ENCODE peak calls at places on chromosomes 1 and 21, in eight cellular contexts. One of them, this sample, is unnamed.

GRCh38 chr1:171251042-171251740 is 2.9 kb downstream of the FMO1 start:
- DNase-seq in dorsolateral prefrontal cortex: no peak
- DNase-seq in AG08395: no peak
- DNase-seq in activated naive CD8-positive, alpha-beta T cell treated with anti-CD3 and anti-CD28 coated beads, Interleukin-2, amount 10 ng/mL, durations not matched to agents 7 days and 5 days: peak; percentile 50
- DNase-seq in ovary: peak; percentile 44
- DNase-seq in activated CD8-positive, alpha-beta T cell treated with anti-CD3 and anti-CD28 coated beads, Interleukin-2, amount 10 ng/mL, durations not matched to agents 7 days and 5 days: peak; percentile 43
- DNase-seq in astrocyte of the cerebellum: no peak
- DNase-seq in iris pigment epithelial cell: peak; percentile 29
- DNase-seq in this sample: peak; percentile 83

GRCh38 chr1:6185151-6185550 is 5.0 kb upstream of the CHD5 start:
- DNase-seq in dorsolateral prefrontal cortex: no peak
- DNase-seq in AG08395: no peak
- DNase-seq in activated naive CD8-positive, alpha-beta T cell treated with anti-CD3 and anti-CD28 coated beads, Interleukin-2, amount 10 ng/mL, durations not matched to agents 7 days and 5 days: no peak
- DNase-seq in ovary: no peak
- DNase-seq in activated CD8-positive, alpha-beta T cell treated with anti-CD3 and anti-CD28 coated beads, Interleukin-2, amount 10 ng/mL, durations not matched to agents 7 days and 5 days: no peak
- DNase-seq in astrocyte of the cerebellum: peak; percentile 80
- DNase-seq in iris pigment epithelial cell: peak; percentile 86
- DNase-seq in this sample: no peak

GRCh38 chr1:240086726-240087125 is 5.0 kb upstream of the FMN2 start:
- DNase-seq in dorsolateral prefrontal cortex: no peak
- DNase-seq in AG08395: peak; percentile 58
- DNase-seq in activated naive CD8-positive, alpha-beta T cell treated with anti-CD3 and anti-CD28 coated beads, Interleukin-2, amount 10 ng/mL, durations not matched to agents 7 days and 5 days: no peak
- DNase-seq in ovary: no peak
- DNase-seq in activated CD8-positive, alpha-beta T cell treated with anti-CD3 and anti-CD28 coated beads, Interleukin-2, amount 10 ng/mL, durations not matched to agents 7 days and 5 days: no peak
- DNase-seq in astrocyte of the cerebellum: no peak
- DNase-seq in iris pigment epithelial cell: peak; percentile 47
- DNase-seq in this sample: no peak

GRCh38 chr1:203116048-203116810 is 11.3 kb upstream of the ADORA1 start:
- DNase-seq in dorsolateral prefrontal cortex: no peak
- DNase-seq in AG08395: no peak
- DNase-seq in activated naive CD8-positive, alpha-beta T cell treated with anti-CD3 and anti-CD28 coated beads, Interleukin-2, amount 10 ng/mL, durations not matched to agents 7 days and 5 days: no peak
- DNase-seq in ovary: no peak
- DNase-seq in activated CD8-positive, alpha-beta T cell treated with anti-CD3 and anti-CD28 coated beads, Interleukin-2, amount 10 ng/mL, durations not matched to agents 7 days and 5 days: no peak
- DNase-seq in astrocyte of the cerebellum: no peak
- DNase-seq in iris pigment epithelial cell: no peak
- DNase-seq in this sample: no peak

GRCh38 chr1:205538211-205538840 is 33.9 kb downstream of the CDK18 start:
- DNase-seq in dorsolateral prefrontal cortex: no peak
- DNase-seq in AG08395: no peak
- DNase-seq in activated naive CD8-positive, alpha-beta T cell treated with anti-CD3 and anti-CD28 coated beads, Interleukin-2, amount 10 ng/mL, durations not matched to agents 7 days and 5 days: no peak
- DNase-seq in ovary: no peak
- DNase-seq in activated CD8-positive, alpha-beta T cell treated with anti-CD3 and anti-CD28 coated beads, Interleukin-2, amount 10 ng/mL, durations not matched to agents 7 days and 5 days: no peak
- DNase-seq in astrocyte of the cerebellum: no peak
- DNase-seq in iris pigment epithelial cell: peak; percentile 67
- DNase-seq in this sample: no peak

GRCh38 chr1:21861602-21862429 is 49.8 kb downstream of the LDLRAD2 start:
- DNase-seq in dorsolateral prefrontal cortex: no peak
- DNase-seq in AG08395: peak; percentile 64
- DNase-seq in activated naive CD8-positive, alpha-beta T cell treated with anti-CD3 and anti-CD28 coated beads, Interleukin-2, amount 10 ng/mL, durations not matched to agents 7 days and 5 days: no peak
- DNase-seq in ovary: no peak
- DNase-seq in activated CD8-positive, alpha-beta T cell treated with anti-CD3 and anti-CD28 coated beads, Interleukin-2, amount 10 ng/mL, durations not matched to agents 7 days and 5 days: no peak
- DNase-seq in astrocyte of the cerebellum: no peak
- DNase-seq in iris pigment epithelial cell: peak; percentile 74
- DNase-seq in this sample: no peak

GRCh38 chr1:88741413-88741812 is 57.3 kb downstream of the PKN2 start:
- DNase-seq in dorsolateral prefrontal cortex: no peak
- DNase-seq in AG08395: no peak
- DNase-seq in activated naive CD8-positive, alpha-beta T cell treated with anti-CD3 and anti-CD28 coated beads, Interleukin-2, amount 10 ng/mL, durations not matched to agents 7 days and 5 days: no peak
- DNase-seq in ovary: no peak
- DNase-seq in activated CD8-positive, alpha-beta T cell treated with anti-CD3 and anti-CD28 coated beads, Interleukin-2, amount 10 ng/mL, durations not matched to agents 7 days and 5 days: no peak
- DNase-seq in astrocyte of the cerebellum: no peak
- DNase-seq in iris pigment epithelial cell: peak; percentile 85
- DNase-seq in this sample: no peak

GRCh38 chr1:175481126-175482071 is 262.0 kb downstream of the TNR start:
- DNase-seq in dorsolateral prefrontal cortex: no peak
- DNase-seq in AG08395: peak; percentile 43
- DNase-seq in activated naive CD8-positive, alpha-beta T cell treated with anti-CD3 and anti-CD28 coated beads, Interleukin-2, amount 10 ng/mL, durations not matched to agents 7 days and 5 days: no peak
- DNase-seq in ovary: no peak
- DNase-seq in activated CD8-positive, alpha-beta T cell treated with anti-CD3 and anti-CD28 coated beads, Interleukin-2, amount 10 ng/mL, durations not matched to agents 7 days and 5 days: no peak
- DNase-seq in astrocyte of the cerebellum: no peak
- DNase-seq in iris pigment epithelial cell: peak; percentile 16
- DNase-seq in this sample: peak; percentile 54

GRCh38 chr1:87402192-87403046 is 73.7 kb downstream of the LMO4 start:
- DNase-seq in dorsolateral prefrontal cortex: no peak
- DNase-seq in AG08395: peak; percentile 49
- DNase-seq in activated naive CD8-positive, alpha-beta T cell treated with anti-CD3 and anti-CD28 coated beads, Interleukin-2, amount 10 ng/mL, durations not matched to agents 7 days and 5 days: no peak
- DNase-seq in ovary: no peak
- DNase-seq in activated CD8-positive, alpha-beta T cell treated with anti-CD3 and anti-CD28 coated beads, Interleukin-2, amount 10 ng/mL, durations not matched to agents 7 days and 5 days: no peak
- DNase-seq in astrocyte of the cerebellum: peak; percentile 89
- DNase-seq in iris pigment epithelial cell: peak; percentile 77
- DNase-seq in this sample: no peak

GRCh38 chr21:45026833-45027232 is 47.5 kb upstream of the ADARB1 start:
- DNase-seq in dorsolateral prefrontal cortex: no peak
- DNase-seq in AG08395: no peak
- DNase-seq in activated naive CD8-positive, alpha-beta T cell treated with anti-CD3 and anti-CD28 coated beads, Interleukin-2, amount 10 ng/mL, durations not matched to agents 7 days and 5 days: no peak
- DNase-seq in ovary: no peak
- DNase-seq in activated CD8-positive, alpha-beta T cell treated with anti-CD3 and anti-CD28 coated beads, Interleukin-2, amount 10 ng/mL, durations not matched to agents 7 days and 5 days: no peak
- DNase-seq in astrocyte of the cerebellum: no peak
- DNase-seq in iris pigment epithelial cell: no peak
- DNase-seq in this sample: no peak

GRCh38 chr1:28871631-28872401 is 42.6 kb upstream of the EPB41 start:
- DNase-seq in dorsolateral prefrontal cortex: no peak
- DNase-seq in AG08395: no peak
- DNase-seq in activated naive CD8-positive, alpha-beta T cell treated with anti-CD3 and anti-CD28 coated beads, Interleukin-2, amount 10 ng/mL, durations not matched to agents 7 days and 5 days: no peak
- DNase-seq in ovary: no peak
- DNase-seq in activated CD8-positive, alpha-beta T cell treated with anti-CD3 and anti-CD28 coated beads, Interleukin-2, amount 10 ng/mL, durations not matched to agents 7 days and 5 days: no peak
- DNase-seq in astrocyte of the cerebellum: no peak
- DNase-seq in iris pigment epithelial cell: no peak
- DNase-seq in this sample: no peak

GRCh38 chr1:5895446-5896406 is 96.5 kb downstream of the NPHP4 start:
- DNase-seq in dorsolateral prefrontal cortex: no peak
- DNase-seq in AG08395: no peak
- DNase-seq in activated naive CD8-positive, alpha-beta T cell treated with anti-CD3 and anti-CD28 coated beads, Interleukin-2, amount 10 ng/mL, durations not matched to agents 7 days and 5 days: no peak
- DNase-seq in ovary: no peak
- DNase-seq in activated CD8-positive, alpha-beta T cell treated with anti-CD3 and anti-CD28 coated beads, Interleukin-2, amount 10 ng/mL, durations not matched to agents 7 days and 5 days: no peak
- DNase-seq in astrocyte of the cerebellum: no peak
- DNase-seq in iris pigment epithelial cell: no peak
- DNase-seq in this sample: no peak

GRCh38 chr1:23895082-23895481 is 18.1 kb downstream of the CNR2 start:
- DNase-seq in dorsolateral prefrontal cortex: no peak
- DNase-seq in AG08395: no peak
- DNase-seq in activated naive CD8-positive, alpha-beta T cell treated with anti-CD3 and anti-CD28 coated beads, Interleukin-2, amount 10 ng/mL, durations not matched to agents 7 days and 5 days: no peak
- DNase-seq in ovary: no peak
- DNase-seq in activated CD8-positive, alpha-beta T cell treated with anti-CD3 and anti-CD28 coated beads, Interleukin-2, amount 10 ng/mL, durations not matched to agents 7 days and 5 days: no peak
- DNase-seq in astrocyte of the cerebellum: no peak
- DNase-seq in iris pigment epithelial cell: no peak
- DNase-seq in this sample: no peak

GRCh38 chr1:146034976-146035469 is 13.5 kb upstream of the HJV start:
- DNase-seq in dorsolateral prefrontal cortex: no peak
- DNase-seq in AG08395: peak; percentile 10
- DNase-seq in activated naive CD8-positive, alpha-beta T cell treated with anti-CD3 and anti-CD28 coated beads, Interleukin-2, amount 10 ng/mL, durations not matched to agents 7 days and 5 days: no peak
- DNase-seq in ovary: no peak
- DNase-seq in activated CD8-positive, alpha-beta T cell treated with anti-CD3 and anti-CD28 coated beads, Interleukin-2, amount 10 ng/mL, durations not matched to agents 7 days and 5 days: no peak
- DNase-seq in astrocyte of the cerebellum: no peak
- DNase-seq in iris pigment epithelial cell: peak; percentile 30
- DNase-seq in this sample: peak; percentile 57

GRCh38 chr21:25562660-25563059 is 44.6 kb downstream of the MRPL39 start:
- DNase-seq in dorsolateral prefrontal cortex: no peak
- DNase-seq in AG08395: no peak
- DNase-seq in activated naive CD8-positive, alpha-beta T cell treated with anti-CD3 and anti-CD28 coated beads, Interleukin-2, amount 10 ng/mL, durations not matched to agents 7 days and 5 days: no peak
- DNase-seq in ovary: no peak
- DNase-seq in activated CD8-positive, alpha-beta T cell treated with anti-CD3 and anti-CD28 coated beads, Interleukin-2, amount 10 ng/mL, durations not matched to agents 7 days and 5 days: no peak
- DNase-seq in astrocyte of the cerebellum: no peak
- DNase-seq in iris pigment epithelial cell: no peak
- DNase-seq in this sample: no peak

GRCh38 chr1:86822463-86822862 is 91.5 kb downstream of the SELENOF start:
- DNase-seq in dorsolateral prefrontal cortex: no peak
- DNase-seq in AG08395: no peak
- DNase-seq in activated naive CD8-positive, alpha-beta T cell treated with anti-CD3 and anti-CD28 coated beads, Interleukin-2, amount 10 ng/mL, durations not matched to agents 7 days and 5 days: no peak
- DNase-seq in ovary: no peak
- DNase-seq in activated CD8-positive, alpha-beta T cell treated with anti-CD3 and anti-CD28 coated beads, Interleukin-2, amount 10 ng/mL, durations not matched to agents 7 days and 5 days: no peak
- DNase-seq in astrocyte of the cerebellum: no peak
- DNase-seq in iris pigment epithelial cell: no peak
- DNase-seq in this sample: no peak

GRCh38 chr1:23216771-23217420 is 406 bp downstream of the HTR1D start:
- DNase-seq in dorsolateral prefrontal cortex: no peak
- DNase-seq in AG08395: no peak
- DNase-seq in activated naive CD8-positive, alpha-beta T cell treated with anti-CD3 and anti-CD28 coated beads, Interleukin-2, amount 10 ng/mL, durations not matched to agents 7 days and 5 days: peak; percentile 71
- DNase-seq in ovary: peak; percentile 37
- DNase-seq in activated CD8-positive, alpha-beta T cell treated with anti-CD3 and anti-CD28 coated beads, Interleukin-2, amount 10 ng/mL, durations not matched to agents 7 days and 5 days: peak; percentile 40
- DNase-seq in astrocyte of the cerebellum: no peak
- DNase-seq in iris pigment epithelial cell: no peak
- DNase-seq in this sample: no peak

GRCh38 chr1:31135973-31136600 is 70.6 kb upstream of the PUM1 start:
- DNase-seq in dorsolateral prefrontal cortex: no peak
- DNase-seq in AG08395: no peak
- DNase-seq in activated naive CD8-positive, alpha-beta T cell treated with anti-CD3 and anti-CD28 coated beads, Interleukin-2, amount 10 ng/mL, durations not matched to agents 7 days and 5 days: no peak
- DNase-seq in ovary: no peak
- DNase-seq in activated CD8-positive, alpha-beta T cell treated with anti-CD3 and anti-CD28 coated beads, Interleukin-2, amount 10 ng/mL, durations not matched to agents 7 days and 5 days: no peak
- DNase-seq in astrocyte of the cerebellum: no peak
- DNase-seq in iris pigment epithelial cell: no peak
- DNase-seq in this sample: no peak

GRCh38 chr1:47722909-47723580 is 274.1 kb downstream of the TRABD2B start:
- DNase-seq in dorsolateral prefrontal cortex: no peak
- DNase-seq in AG08395: no peak
- DNase-seq in activated naive CD8-positive, alpha-beta T cell treated with anti-CD3 and anti-CD28 coated beads, Interleukin-2, amount 10 ng/mL, durations not matched to agents 7 days and 5 days: no peak
- DNase-seq in ovary: no peak
- DNase-seq in activated CD8-positive, alpha-beta T cell treated with anti-CD3 and anti-CD28 coated beads, Interleukin-2, amount 10 ng/mL, durations not matched to agents 7 days and 5 days: no peak
- DNase-seq in astrocyte of the cerebellum: no peak
- DNase-seq in iris pigment epithelial cell: no peak
- DNase-seq in this sample: no peak

GRCh38 chr1:151443846-151444790 is 15.2 kb downstream of the POGZ start:
- DNase-seq in dorsolateral prefrontal cortex: no peak
- DNase-seq in AG08395: peak; percentile 90
- DNase-seq in activated naive CD8-positive, alpha-beta T cell treated with anti-CD3 and anti-CD28 coated beads, Interleukin-2, amount 10 ng/mL, durations not matched to agents 7 days and 5 days: no peak
- DNase-seq in ovary: no peak
- DNase-seq in activated CD8-positive, alpha-beta T cell treated with anti-CD3 and anti-CD28 coated beads, Interleukin-2, amount 10 ng/mL, durations not matched to agents 7 days and 5 days: peak; percentile 82
- DNase-seq in astrocyte of the cerebellum: peak; percentile 62
- DNase-seq in iris pigment epithelial cell: peak; percentile 86
- DNase-seq in this sample: peak; percentile 91

GRCh38 chr1:221620437-221621384 is 121.2 kb downstream of the DUSP10 start:
- DNase-seq in dorsolateral prefrontal cortex: no peak
- DNase-seq in AG08395: peak; percentile 6
- DNase-seq in activated naive CD8-positive, alpha-beta T cell treated with anti-CD3 and anti-CD28 coated beads, Interleukin-2, amount 10 ng/mL, durations not matched to agents 7 days and 5 days: no peak
- DNase-seq in ovary: no peak
- DNase-seq in activated CD8-positive, alpha-beta T cell treated with anti-CD3 and anti-CD28 coated beads, Interleukin-2, amount 10 ng/mL, durations not matched to agents 7 days and 5 days: no peak
- DNase-seq in astrocyte of the cerebellum: no peak
- DNase-seq in iris pigment epithelial cell: peak; percentile 60
- DNase-seq in this sample: no peak

GRCh38 chr21:34846601-34847112 is 177.9 kb downstream of the CLIC6 start:
- DNase-seq in dorsolateral prefrontal cortex: no peak
- DNase-seq in AG08395: peak; percentile 44
- DNase-seq in activated naive CD8-positive, alpha-beta T cell treated with anti-CD3 and anti-CD28 coated beads, Interleukin-2, amount 10 ng/mL, durations not matched to agents 7 days and 5 days: no peak
- DNase-seq in ovary: no peak
- DNase-seq in activated CD8-positive, alpha-beta T cell treated with anti-CD3 and anti-CD28 coated beads, Interleukin-2, amount 10 ng/mL, durations not matched to agents 7 days and 5 days: no peak
- DNase-seq in astrocyte of the cerebellum: peak; percentile 78
- DNase-seq in iris pigment epithelial cell: peak; percentile 93
- DNase-seq in this sample: no peak

GRCh38 chr1:44791364-44791801 is 3.4 kb upstream of the BEST4 start:
- DNase-seq in dorsolateral prefrontal cortex: no peak
- DNase-seq in AG08395: no peak
- DNase-seq in activated naive CD8-positive, alpha-beta T cell treated with anti-CD3 and anti-CD28 coated beads, Interleukin-2, amount 10 ng/mL, durations not matched to agents 7 days and 5 days: no peak
- DNase-seq in ovary: no peak
- DNase-seq in activated CD8-positive, alpha-beta T cell treated with anti-CD3 and anti-CD28 coated beads, Interleukin-2, amount 10 ng/mL, durations not matched to agents 7 days and 5 days: no peak
- DNase-seq in astrocyte of the cerebellum: no peak
- DNase-seq in iris pigment epithelial cell: no peak
- DNase-seq in this sample: no peak

This sample was measured in MM.1S.